ENCODE peak calls at places on chromosomes 13 and 19, in six cellular contexts. F, V, H, R, Q and K are unnamed samples.

GRCh38 chr13:109816979-109817275 is 30.5 kb upstream of the IRS2 start:
- DNase-seq in F (no peak), V (no peak), H (peak), R (no peak), Q (no peak), K (no peak)

GRCh38 chr13:53112522-53112921 is 83.9 kb downstream of the OLFM4 start:
- DNase-seq in F (no peak), V (no peak), H (no peak), R (no peak), Q (no peak), K (no peak)

GRCh38 chr19:29415507-29415906 is 110.3 kb upstream of the VSTM2B start:
- DNase-seq in F (no peak), V (no peak), H (no peak), R (no peak), Q (no peak), K (no peak)

GRCh38 chr19:31258211-31259052 is 90.8 kb downstream of the TSHZ3 start:
- DNase-seq in F (no peak), V (no peak), H (no peak), R (no peak), Q (no peak), K (no peak)

GRCh38 chr19:20318616-20319015 is 151.6 kb downstream of the ZNF486 start:
- DNase-seq in F (no peak), V (no peak), H (no peak), R (no peak), Q (no peak), K (no peak)

GRCh38 chr13:27650312-27650711 is 28.6 kb downstream of the POLR1D start:
- DNase-seq in F (no peak), V (no peak), H (no peak), R (no peak), Q (no peak), K (no peak)

GRCh38 chr13:74641586-74641985 is 507.4 kb upstream of the KLF12 start:
- DNase-seq in F (peak), V (no peak), H (peak), R (no peak), Q (no peak), K (no peak)

GRCh38 chr19:42440357-42441046 is 2.2 kb downstream of the CXCL17 start:
- DNase-seq in F (peak), V (peak), H (peak), R (peak), Q (peak), K (peak)

GRCh38 chr13:47897411-47898050 is 103.5 kb downstream of the SUCLA2 start:
- DNase-seq in F (peak), V (no peak), H (no peak), R (no peak), Q (no peak), K (peak)

GRCh38 chr19:8592231-8593009 is 15.2 kb upstream of the MYO1F start:
- DNase-seq in F (peak), V (peak), H (peak), R (peak), Q (peak), K (peak)

GRCh38 chr13:24693862-24694471 is 13.8 kb downstream of the ATP12A start:
- DNase-seq in F (peak), V (no peak), H (peak), R (peak), Q (peak), K (peak)

GRCh38 chr13:71320452-71320851 is 546.6 kb downstream of the DACH1 start:
- DNase-seq in F (peak), V (no peak), H (peak), R (no peak), Q (no peak), K (no peak)

GRCh38 chr19:39582442-39582841 is 19.9 kb upstream of the LGALS13 start:
- DNase-seq in F (no peak), V (no peak), H (no peak), R (no peak), Q (no peak), K (no peak)

GRCh38 chr19:2548966-2549365 is 73.0 kb downstream of the GADD45B start:
- DNase-seq in F (no peak), V (no peak), H (no peak), R (no peak), Q (no peak), K (no peak)

GRCh38 chr19:2551864-2552185 is 75.9 kb downstream of the GADD45B start:
- DNase-seq in F (no peak), V (no peak), H (no peak), R (no peak), Q (no peak), K (no peak)

GRCh38 chr19:2551172-2551863 is 75.4 kb downstream of the GADD45B start:
- DNase-seq in F (no peak), V (no peak), H (no peak), R (no peak), Q (no peak), K (no peak)

GRCh38 chr19:2549701-2550191 is 73.8 kb downstream of the GADD45B start:
- DNase-seq in F (peak), V (peak), H (peak), R (peak), Q (peak), K (no peak)

GRCh38 chr19:2550431-2551171 is 74.7 kb downstream of the GADD45B start:
- DNase-seq in F (no peak), V (no peak), H (no peak), R (no peak), Q (no peak), K (no peak)
- TF ChIP-seq CTCF in F (no peak), V (no peak), H (no peak), R (no peak), Q (no peak), K (no peak)

GRCh38 chr13:63190219-63190618 is 1774.6 kb upstream of the PCDH20 start:
- DNase-seq in F (no peak), V (no peak), H (no peak), R (no peak), Q (no peak), K (no peak)

GRCh38 chr13:63189712-63190111 is 1774.1 kb upstream of the PCDH20 start:
- DNase-seq in F (no peak), V (no peak), H (no peak), R (no peak), Q (no peak), K (no peak)

DNA sequence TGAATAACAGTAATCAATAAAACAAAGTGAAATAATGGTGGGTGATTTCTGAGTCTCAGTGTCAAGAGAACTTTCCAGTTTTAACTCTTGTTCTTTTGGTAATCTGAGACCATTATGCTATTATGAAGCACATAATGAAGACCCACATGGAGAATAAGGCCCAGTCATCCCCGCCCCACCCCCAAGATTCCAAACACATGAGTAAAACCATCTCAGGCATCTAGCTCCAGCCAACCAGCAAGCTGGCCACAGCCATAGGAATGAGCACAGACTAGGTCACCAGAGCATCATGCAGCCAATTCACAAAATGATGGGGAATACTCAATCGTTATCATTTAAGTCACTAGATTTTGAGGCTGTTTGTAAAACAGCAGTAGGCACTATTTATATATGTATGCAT is 1769.0 kb upstream of the PCDH20 start:
- DNase-seq in F (no peak), V (no peak), H (peak), R (no peak), Q (no peak), K (peak)
- H3K27ac ChIP-seq in F (no peak), V (no peak), H (no peak), R (no peak), Q (no peak), K (no peak)

GRCh38 chr19:49004133-49004532 is 10.4 kb downstream of the RUVBL2 start:
- DNase-seq in F (no peak), V (no peak), H (no peak), R (no peak), Q (no peak), K (no peak)

GRCh38 chr19:48994035-48994386 is 324 bp downstream of the RUVBL2 start:
- DNase-seq in F (no peak), V (no peak), H (no peak), R (no peak), Q (no peak), K (no peak)

GRCh38 chr19:49004964-49005614 is 11.4 kb downstream of the RUVBL2 start:
- DNase-seq in F (no peak), V (no peak), H (no peak), R (no peak), Q (no peak), K (no peak)

GRCh38 chr19:48997972-48998371 is 4.3 kb downstream of the RUVBL2 start:
- DNase-seq in F (no peak), V (no peak), H (peak), R (no peak), Q (peak), K (no peak)

DNA sequence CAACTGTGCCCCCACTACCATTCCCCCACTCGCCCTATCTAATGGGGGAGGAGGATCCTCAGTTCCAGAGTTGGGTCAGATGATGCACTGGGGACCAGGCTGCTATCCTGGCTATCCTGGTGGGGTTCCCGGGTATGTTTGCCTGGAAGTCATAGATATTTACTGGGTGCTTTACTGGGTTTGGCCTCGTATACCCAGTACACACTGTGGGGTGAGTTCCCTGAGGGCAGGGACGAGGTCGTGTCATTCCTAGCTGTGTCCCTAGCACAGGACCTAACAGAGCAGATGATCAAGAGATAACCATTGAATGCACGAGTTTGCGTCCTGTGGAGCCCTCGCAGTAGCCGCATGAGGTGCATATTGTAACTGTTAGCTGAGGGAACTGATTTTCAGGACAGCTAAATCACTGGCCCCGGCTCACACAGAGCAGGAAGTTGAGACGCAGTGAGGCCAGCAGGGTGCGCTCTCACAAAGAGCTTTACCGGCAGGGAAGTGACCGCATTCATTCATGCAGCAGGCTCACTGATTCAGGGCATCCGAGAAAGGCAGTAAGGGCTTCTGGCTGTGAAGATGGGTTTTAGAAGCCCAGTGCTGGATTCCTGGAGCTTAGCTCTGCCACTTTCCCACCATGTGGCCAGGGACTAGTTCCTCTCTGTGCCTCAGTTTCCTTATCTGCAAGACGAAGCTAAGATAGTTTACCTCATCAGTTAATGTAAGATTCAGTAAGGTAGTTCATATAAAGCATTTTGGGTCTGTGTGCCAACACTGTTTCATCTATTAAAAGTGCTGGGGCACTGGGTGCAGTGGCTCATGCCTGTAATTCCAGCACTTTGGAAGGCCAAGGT is 6.0 kb downstream of the RUVBL2 start:
- DNase-seq in F (peak), V (no peak), H (peak), R (no peak), Q (peak), K (no peak)
- TF ChIP-seq CTCF in F (peak), V (peak), H (peak), R (peak), Q (peak), K (peak)

GRCh38 chr19:18203408-18203862 is 407 bp downstream of the RAB3A start:
- DNase-seq in F (no peak), V (peak), H (no peak), R (peak), Q (peak), K (peak)
- H3K27ac ChIP-seq in F (no peak), V (peak), H (peak), R (peak), Q (peak), K (peak)

GRCh38 chr13:93227906-93228801 is 1.5 kb downstream of the GPC6 start:
- DNase-seq in F (peak), V (peak), H (peak), R (peak), Q (peak), K (no peak)
- TF ChIP-seq CTCF in F (peak), V (peak), H (peak), R (no peak), Q (peak), K (peak)

GRCh38 chr19:16527971-16528521 is 14.2 kb downstream of the CHERP start:
- DNase-seq in F (no peak), V (no peak), H (peak), R (no peak), Q (no peak), K (no peak)
- H3K27ac ChIP-seq in F (no peak), V (no peak), H (no peak), R (no peak), Q (no peak), K (peak)

GRCh38 chr13:26255717-26256277 is 1.9 kb downstream of the CDK8 start:
- DNase-seq in F (no peak), V (no peak), H (peak), R (no peak), Q (no peak), K (peak)
- TF ChIP-seq CTCF in F (peak), V (no peak), H (peak), R (no peak), Q (no peak), K (peak)